ENCODE peak calls at places on chromosome 15, in seven cellular contexts. V, M, X, B, Z, E and U are unnamed samples.

GRCh38 chr15:51658664-51659063 is 22.6 kb upstream of the SCG3 start:
- DNase-seq in V (no peak), M (no peak), X (no peak), B (no peak), Z (peak; percentile 5), E (no peak), U (no peak)

GRCh38 chr15:61528590-61528929 is 299.5 kb upstream of the RORA start:
- DNase-seq in V (no peak), M (no peak), X (no peak), B (no peak), Z (no peak), E (no peak), U (no peak)

GRCh38 chr15:69548771-69549170 is 96.2 kb downstream of the RPLP1 start:
- DNase-seq in V (no peak), M (no peak), X (no peak), B (no peak), Z (no peak), E (peak; percentile 57), U (no peak)

GRCh38 chr15:31276596-31277298 is 49.9 kb upstream of the KLF13 start:
- DNase-seq in V (no peak), M (no peak), X (peak; percentile 64), B (no peak), Z (no peak), E (peak; percentile 3), U (no peak)

GRCh38 chr15:77748078-77749064 is 115.7 kb upstream of the LINGO1 start:
- DNase-seq in V (peak; percentile 6), M (no peak), X (no peak), B (no peak), Z (no peak), E (no peak), U (no peak)

GRCh38 chr15:30991301-30992072 is at the start of gene MTMR10:
- DNase-seq in V (peak; percentile 48), M (peak; percentile 12), X (peak; percentile 93), B (peak; percentile 81), Z (peak; percentile 91), E (peak; percentile 78), U (peak; percentile 36)

GRCh38 chr15:31347067-31347975 is 20.7 kb downstream of the KLF13 start:
- DNase-seq in V (no peak), M (no peak), X (peak; percentile 88), B (no peak), Z (peak; percentile 57), E (no peak), U (no peak)

GRCh38 chr15:67109141-67110034 is 44.0 kb downstream of the SMAD3 start:
- DNase-seq in V (peak; percentile 61), M (peak; percentile 99), X (peak; percentile 93), B (no peak), Z (peak; percentile 86), E (peak; percentile 57), U (no peak)

GRCh38 chr15:29533667-29534066 is 264.0 kb upstream of the NSMCE3 start:
- DNase-seq in V (no peak), M (no peak), X (peak; percentile 25), B (peak; percentile 10), Z (no peak), E (no peak), U (no peak)

GRCh38 chr15:96066852-96067490 is 263.5 kb upstream of the NR2F2 start:
- DNase-seq in V (no peak), M (no peak), X (no peak), B (no peak), Z (no peak), E (no peak), U (no peak)

GRCh38 chr15:99466701-99467337 is 99.0 kb upstream of the MEF2A start:
- DNase-seq in V (no peak), M (no peak), X (no peak), B (no peak), Z (no peak), E (no peak), U (no peak)

GRCh38 chr15:27843146-27843545 is 256.0 kb downstream of the OCA2 start:
- DNase-seq in V (no peak), M (no peak), X (no peak), B (no peak), Z (no peak), E (no peak), U (no peak)

GRCh38 chr15:93050648-93051047 is 38.4 kb downstream of the RGMA start:
- DNase-seq in V (no peak), M (no peak), X (no peak), B (no peak), Z (no peak), E (no peak), U (no peak)

GRCh38 chr15:93051236-93052089 is 37.5 kb downstream of the RGMA start:
- DNase-seq in V (no peak), M (no peak), X (no peak), B (no peak), Z (no peak), E (no peak), U (no peak)

GRCh38 chr15:93055211-93055763 is 33.7 kb downstream of the RGMA start:
- DNase-seq in V (no peak), M (no peak), X (no peak), B (no peak), Z (no peak), E (no peak), U (no peak)

GRCh38 chr15:93049914-93050534 is 39.0 kb downstream of the RGMA start:
- DNase-seq in V (no peak), M (no peak), X (no peak), B (no peak), Z (no peak), E (no peak), U (no peak)

DNA sequence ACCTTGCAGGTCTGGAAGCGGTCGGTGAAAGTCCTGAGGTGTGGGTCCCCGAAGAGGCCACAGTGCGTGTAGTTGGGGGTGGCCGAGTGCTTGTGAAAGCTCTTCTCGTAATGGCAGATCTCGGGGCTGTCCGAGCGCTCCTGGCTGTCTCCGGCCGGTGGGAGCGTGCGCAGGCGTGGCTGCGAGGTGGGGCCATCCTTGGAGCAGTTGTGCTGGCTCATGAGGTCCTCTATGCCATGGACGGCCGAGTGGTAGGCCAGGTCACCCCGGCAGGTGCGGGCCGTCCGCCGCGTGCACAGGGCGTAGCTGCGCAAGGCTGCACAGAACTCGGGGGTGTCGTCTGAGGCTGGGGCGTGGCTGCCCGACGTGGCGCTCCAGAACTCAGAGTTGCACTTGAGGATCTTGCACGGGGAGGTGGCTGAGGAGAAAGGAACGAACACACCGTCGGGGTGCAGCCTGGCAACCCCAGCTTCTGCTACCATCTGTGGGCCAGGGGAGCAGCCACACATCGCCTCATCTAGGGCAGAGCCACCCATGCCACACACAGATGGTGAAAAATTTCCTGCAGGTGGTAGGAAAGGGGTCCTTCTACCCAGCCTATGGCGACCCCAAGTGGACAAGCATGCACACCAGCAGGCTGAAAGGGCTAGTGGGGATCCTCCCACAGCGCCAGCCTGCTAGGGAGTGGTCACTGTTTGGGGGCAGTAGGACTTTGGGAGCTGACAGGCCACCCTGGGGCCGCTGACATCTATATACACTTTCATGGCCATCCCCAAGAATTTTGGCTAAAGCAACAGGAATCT is 36.7 kb downstream of the RGMA start:
- DNase-seq in V (no peak), M (no peak), X (no peak), B (no peak), Z (no peak), E (no peak), U (no peak)
- TF ChIP-seq CTCF in V (peak; percentile 62), M (peak; percentile 13), X (no peak), B (peak; percentile 29), Z (peak; percentile 19), E (no peak), U (no peak)

DNA sequence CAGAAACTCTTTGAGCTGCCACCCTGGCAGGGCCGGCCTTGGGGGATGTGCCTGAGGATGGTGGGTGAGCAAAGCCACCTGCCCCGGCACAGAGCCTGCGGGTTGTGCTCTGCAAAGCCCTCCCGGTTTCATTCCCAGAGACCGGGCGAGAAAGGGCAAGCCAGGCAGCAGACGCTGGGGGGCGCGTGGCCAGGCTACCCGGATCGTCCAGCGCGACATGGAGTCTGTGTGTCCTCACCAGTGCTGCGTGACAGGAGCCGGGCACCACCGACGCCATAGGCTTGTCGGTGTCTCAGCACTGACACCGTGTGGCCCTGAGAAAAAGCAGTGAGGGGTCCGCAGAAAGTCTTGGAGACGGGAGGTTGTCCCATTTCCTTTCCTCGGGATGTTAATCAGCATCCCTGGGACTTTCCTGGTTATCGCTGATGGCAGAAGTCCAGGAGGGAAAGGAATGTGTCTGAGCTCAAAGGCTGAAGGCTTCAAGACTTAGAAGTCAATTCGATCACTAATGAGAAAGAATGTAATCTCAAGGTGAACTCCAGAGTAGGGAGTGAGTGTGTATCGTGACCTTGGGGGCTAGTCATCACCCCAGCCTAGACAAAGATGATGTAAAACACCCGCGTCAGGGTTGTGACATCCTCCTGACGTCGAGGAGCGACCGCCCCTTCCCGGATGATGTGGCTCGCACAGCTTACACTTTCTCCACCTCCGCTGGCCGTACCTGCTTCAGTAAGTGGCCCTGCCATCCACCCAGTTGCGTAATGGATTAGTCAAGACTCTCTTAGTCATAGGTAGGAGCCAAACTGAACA is 36.3 kb upstream of the PLA2G4E start:
- DNase-seq in V (peak; percentile 80), M (no peak), X (peak; percentile 91), B (no peak), Z (peak; percentile 68), E (peak; percentile 77), U (no peak)
- TF ChIP-seq CTCF in V (peak; percentile 92), M (peak; percentile 59), X (no peak), B (peak; percentile 76), Z (peak; percentile 62), E (peak; percentile 76), U (no peak)

GRCh38 chr15:45630958-45631691 is 3.7 kb upstream of the SQOR start:
- DNase-seq in V (no peak), M (peak; percentile 86), X (no peak), B (no peak), Z (peak; percentile 18), E (no peak), U (no peak)
- TF ChIP-seq CTCF in V (no peak), M (no peak), X (no peak), B (no peak), Z (no peak), E (no peak), U (no peak)

GRCh38 chr15:39974656-39975230 is 40.8 kb downstream of the EIF2AK4 start:
- DNase-seq in V (no peak), M (no peak), X (no peak), B (no peak), Z (no peak), E (no peak), U (no peak)

GRCh38 chr15:39979606-39980005 is 45.7 kb downstream of the EIF2AK4 start:
- DNase-seq in V (no peak), M (no peak), X (no peak), B (no peak), Z (no peak), E (no peak), U (no peak)

DNA sequence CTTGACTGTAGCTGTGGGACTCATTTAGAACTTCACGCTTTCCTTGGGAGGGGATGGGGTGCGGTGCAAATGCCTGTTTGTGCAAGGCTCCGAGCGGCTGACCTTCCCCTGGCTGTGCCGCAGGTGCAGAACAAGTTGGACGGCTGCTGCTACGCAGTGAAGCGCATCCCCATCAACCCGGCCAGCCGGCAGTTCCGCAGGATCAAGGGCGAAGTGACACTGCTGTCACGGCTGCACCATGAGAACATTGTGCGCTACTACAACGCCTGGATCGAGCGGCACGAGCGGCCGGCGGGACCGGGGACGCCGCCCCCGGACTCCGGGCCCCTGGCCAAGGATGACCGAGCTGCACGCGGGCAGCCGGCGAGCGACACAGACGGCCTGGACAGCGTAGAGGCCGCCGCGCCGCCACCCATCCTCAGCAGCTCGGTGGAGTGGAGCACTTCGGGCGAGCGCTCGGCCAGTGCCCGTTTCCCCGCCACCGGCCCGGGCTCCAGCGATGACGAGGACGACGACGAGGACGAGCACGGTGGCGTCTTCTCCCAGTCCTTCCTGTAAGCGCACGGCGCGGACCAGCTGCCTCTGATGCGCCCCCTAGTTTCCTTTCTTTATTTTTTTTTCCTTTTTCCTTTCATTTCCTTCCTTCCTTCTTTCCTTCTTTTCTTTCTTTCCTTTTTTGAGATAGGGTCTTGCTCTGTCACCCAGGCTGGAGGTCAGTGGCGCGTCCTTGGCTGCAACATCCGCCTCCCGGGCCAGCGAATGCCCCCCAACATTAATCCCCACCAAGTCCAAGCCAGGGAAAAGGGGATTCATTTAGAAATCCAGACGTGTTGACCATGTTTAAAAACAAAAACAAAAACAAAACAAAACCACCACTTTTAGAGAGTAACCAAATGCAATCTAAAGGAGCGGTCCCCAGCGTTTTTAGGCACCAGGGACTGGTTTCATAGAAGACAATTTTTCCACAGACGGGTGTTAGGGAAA is 42.7 kb downstream of the EIF2AK4 start:
- DNase-seq in V (peak; percentile 21), M (no peak), X (peak; percentile 91), B (no peak), Z (no peak), E (peak; percentile 67), U (no peak)
- TF ChIP-seq CTCF in V (peak; percentile 61), M (peak; percentile 52), X (no peak), B (peak; percentile 54), Z (no peak), E (peak; percentile 57), U (peak; percentile 20)